ENCODE peak calls at places on chromosomes 1 and 21, in seven cellular contexts. J, K, U, V, C, O and R are unnamed samples.
A peak's percentile ranks its signal among the peaks of the same experiment; 100 is the strongest.

GRCh38 chr1:45304311-45305081 is 22.2 kb upstream of the HPDL start:
- DNase-seq in O (peak; percentile 90), K (peak; percentile 35), V (no peak), J (peak; percentile 57), C (no peak), U (peak; percentile 43), R (peak; percentile 30)

GRCh38 chr1:100921110-100921706 is 25.3 kb downstream of the SLC30A7 start:
- DNase-seq in O (no peak), U (no peak), C (peak; percentile 81), K (no peak), J (no peak), V (no peak), R (no peak)

GRCh38 chr1:156465747-156466365 is 34.7 kb downstream of the MEF2D start:
- DNase-seq in O (no peak), U (no peak), K (no peak), C (peak; percentile 57), J (no peak), V (no peak), R (no peak)

GRCh38 chr1:202164271-202165037 is 4.1 kb upstream of the PTPN7 start:
- DNase-seq in O (no peak), V (no peak), U (no peak), C (no peak), K (no peak), J (no peak), R (no peak)

GRCh38 chr1:41954533-41954944 is 35.8 kb upstream of the HIVEP3 start:
- DNase-seq in C (peak; percentile 79), K (no peak), J (peak; percentile 73), V (no peak), U (no peak), O (no peak), R (no peak)

GRCh38 chr1:76961181-76961580 is 93.9 kb downstream of the ST6GALNAC5 start:
- DNase-seq in J (no peak), K (no peak), O (no peak), V (no peak), C (no peak), U (no peak), R (no peak)

GRCh38 chr1:92439291-92439690 is 47.4 kb downstream of the GFI1 start:
- DNase-seq in U (no peak), V (no peak), K (no peak), C (no peak), O (no peak), J (no peak), R (no peak)

GRCh38 chr1:237154173-237154572 is 112.2 kb downstream of the RYR2 start:
- DNase-seq in J (peak; percentile 47), O (no peak), V (no peak), K (no peak), U (peak; percentile 61), C (no peak), R (no peak)

GRCh38 chr1:21651214-21652042 is 17.7 kb downstream of the RAP1GAP start:
- DNase-seq in K (no peak), U (no peak), O (no peak), V (no peak), J (no peak), C (no peak), R (peak; percentile 33)

GRCh38 chr1:15212989-15213291 is 34.1 kb upstream of the FHAD1 start:
- DNase-seq in O (no peak), C (no peak), V (no peak), K (no peak), J (no peak), U (no peak), R (no peak)

GRCh38 chr21:41220208-41220733 is 52.3 kb downstream of the BACE2 start:
- DNase-seq in V (no peak), K (no peak), J (no peak), O (no peak), U (no peak), C (no peak), R (no peak)

GRCh38 chr1:30749691-30750583 is 7.6 kb downstream of the LAPTM5 start:
- DNase-seq in O (no peak), U (no peak), K (no peak), J (no peak), C (no peak), V (no peak), R (no peak)

GRCh38 chr1:184928394-184928793 is 45.9 kb downstream of the NIBAN1 start:
- DNase-seq in U (no peak), C (no peak), O (no peak), J (no peak), V (no peak), K (no peak), R (no peak)

GRCh38 chr1:199735660-199736059 is 291.9 kb upstream of the NR5A2 start:
- DNase-seq in K (no peak), J (no peak), C (peak; percentile 37), U (no peak), O (no peak), V (no peak), R (no peak)

GRCh38 chr1:232477728-232478127 is 152.2 kb downstream of the SIPA1L2 start:
- DNase-seq in O (no peak), V (no peak), K (peak; percentile 62), C (no peak), J (peak; percentile 65), U (no peak), R (no peak)

GRCh38 chr1:11068556-11069232 is 8.9 kb upstream of the SRM start:
- DNase-seq in O (no peak), J (no peak), K (no peak), U (no peak), V (no peak), C (no peak), R (no peak)

GRCh38 chr1:35447278-35447677 is 109.9 kb downstream of the KIAA0319L start:
- DNase-seq in C (no peak), J (no peak), O (no peak), U (no peak), K (no peak), V (no peak), R (no peak)

GRCh38 chr21:25342811-25343210 is 264.5 kb downstream of the MRPL39 start:
- DNase-seq in C (no peak), U (no peak), K (no peak), J (no peak), V (no peak), O (no peak), R (no peak)

GRCh38 chr21:17818158-17819113 is 720 bp downstream of the C21orf91 start:
- DNase-seq in C (peak; percentile 55), V (no peak), J (peak; percentile 22), U (peak; percentile 27), K (no peak), O (no peak), R (peak; percentile 28)

GRCh38 chr1:215905493-215906095 is 338.5 kb downstream of the KCTD3 start:
- DNase-seq in J (no peak), U (no peak), C (no peak), O (no peak), V (no peak), K (no peak), R (no peak)

GRCh38 chr1:154404984-154405761 is at the start of gene IL6R:
- DNase-seq in J (peak; percentile 96), C (peak; percentile 83), U (peak; percentile 96), V (peak; percentile 90), K (peak; percentile 98), O (peak; percentile 97), R (peak; percentile 96)

GRCh38 chr1:50493710-50494109 is 70.5 kb upstream of the DMRTA2 start:
- DNase-seq in J (no peak), K (no peak), V (no peak), C (no peak), O (no peak), U (no peak), R (no peak)

GRCh38 chr1:95547000-95547399 is 313.0 kb downstream of the RWDD3 start:
- DNase-seq in J (no peak), K (no peak), U (no peak), C (no peak), O (no peak), V (no peak), R (no peak)

GRCh38 chr1:112397051-112397471 is 1.0 kb downstream of the CTTNBP2NL start:
- DNase-seq in K (no peak), C (peak; percentile 43), V (no peak), U (no peak), O (no peak), J (no peak), R (no peak)
- TF ChIP-seq POLR2A in K (no peak), C (peak; percentile 18), V (no peak), U (no peak), O (no peak), J (no peak), R (no peak)

GRCh38 chr1:204961765-204962419 is 81.1 kb upstream of the CNTN2 start:
- DNase-seq in K (no peak), U (no peak), V (no peak), O (no peak), J (no peak), C (no peak), R (no peak)

GRCh38 chr1:204959374-204959773 is 83.6 kb upstream of the CNTN2 start:
- DNase-seq in U (no peak), K (no peak), V (no peak), J (peak; percentile 18), C (no peak), O (no peak), R (no peak)

GRCh38 chr1:204959836-204960235 is 83.2 kb upstream of the CNTN2 start:
- DNase-seq in V (no peak), J (no peak), O (no peak), C (no peak), U (no peak), K (no peak), R (no peak)

GRCh38 chr1:204958325-204959307 is 84.4 kb upstream of the CNTN2 start:
- DNase-seq in U (no peak), J (no peak), O (no peak), C (no peak), K (no peak), V (no peak), R (no peak)

DNA sequence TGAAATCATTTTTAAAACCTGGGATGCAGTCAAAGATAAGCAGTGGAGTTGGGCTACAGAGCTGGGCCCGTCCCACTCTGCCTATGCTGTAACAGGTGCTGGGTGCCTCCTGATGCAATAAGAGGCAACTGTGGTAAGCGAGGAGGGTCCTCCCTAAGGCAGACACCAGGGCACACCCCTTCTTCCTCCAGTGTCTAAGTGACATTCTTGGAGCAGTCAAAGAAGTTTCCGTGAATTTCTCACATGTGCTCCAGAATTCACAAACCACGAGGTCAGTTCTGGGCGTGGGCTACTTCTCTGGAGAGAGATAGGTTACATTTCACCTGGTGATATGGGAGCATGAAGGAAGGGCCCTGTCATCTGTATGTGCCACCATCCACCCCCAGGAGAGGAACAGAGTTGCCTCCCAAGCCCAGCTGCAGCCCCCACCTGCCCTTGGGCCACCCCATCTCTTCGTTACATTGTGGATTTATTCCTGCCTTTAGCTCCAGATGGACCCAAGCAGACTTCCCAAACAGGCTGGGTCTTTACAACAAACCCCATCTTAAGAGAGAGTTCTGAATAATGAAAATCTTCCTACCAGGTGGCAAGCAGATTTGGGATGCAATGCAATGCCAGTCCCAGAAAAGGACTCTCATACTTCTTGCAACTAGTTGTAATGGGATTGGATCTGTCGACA is 82.6 kb upstream of the CNTN2 start:
- DNase-seq in O (no peak), K (no peak), J (no peak), U (no peak), C (no peak), V (no peak), R (no peak)
- H3K27me3 ChIP-seq in O (no peaks in the 10 kb centered on the region), K (no peaks in the 10 kb centered on the region), J (no peaks in the 10 kb centered on the region), U (no peaks in the 10 kb centered on the region), C (peaks cover 28% of the 10 kb centered on the region), V (no peaks in the 10 kb centered on the region), R (no peaks in the 10 kb centered on the region)

GRCh38 chr1:4052657-4053056 is 152.6 kb upstream of the C1orf174 start:
- DNase-seq in C (no peak), V (no peak), J (no peak), U (no peak), O (no peak), K (no peak), R (no peak)
- H3K9me3 ChIP-seq in C (peaks cover 10% of the 10 kb centered on the region), V (no peaks in the 10 kb centered on the region), J (no peaks in the 10 kb centered on the region), U (no peaks in the 10 kb centered on the region), O (no peaks in the 10 kb centered on the region), K (no peaks in the 10 kb centered on the region), R (no peaks in the 10 kb centered on the region)

GRCh38 chr1:25875154-25875855 is at the start of gene PAQR7:
- DNase-seq in U (peak; percentile 81), J (peak; percentile 84), V (peak; percentile 40), K (peak; percentile 37), C (peak; percentile 70), O (no peak), R (peak; percentile 79)
- TF ChIP-seq POLR2A in U (peak; percentile 71), J (peak; percentile 78), V (peak; percentile 69), K (peak; percentile 43), C (no peak), O (no peak), R (peak; percentile 67)